ENCODE peak calls at places on chromosomes 7 and 10, in five cellular contexts. C, S, U, G and W are unnamed samples.

GRCh38 chr7:80392229-80393169 is 119.4 kb downstream of the GNAT3 start:
- DNase-seq in U (no peak), S (no peak), C (no peak), G (peak), W (peak)

GRCh38 chr10:5927306-5927705 is 37.3 kb downstream of the FBH1 start:
- DNase-seq in G (no peak), S (no peak), C (no peak), U (no peak), W (no peak)

GRCh38 chr10:28627102-28627501 is 50.2 kb upstream of the BAMBI start:
- DNase-seq in S (no peak), G (no peak), U (no peak), C (no peak), W (peak)

GRCh38 chr7:156614434-156615264 is 25.9 kb upstream of the RNF32 start:
- DNase-seq in G (no peak), C (no peak), S (no peak), U (no peak), W (peak)

GRCh38 chr10:80460399-80461207 is 6.5 kb downstream of the TSPAN14 start:
- DNase-seq in U (no peak), S (peak), G (no peak), C (peak), W (peak)

GRCh38 chr10:28914721-28915120 is 237.4 kb downstream of the BAMBI start:
- DNase-seq in S (no peak), G (no peak), C (no peak), U (no peak), W (no peak)

GRCh38 chr7:54841772-54842707 is 83.0 kb upstream of the SEC61G start:
- DNase-seq in S (no peak), C (peak), U (peak), G (no peak), W (peak)

GRCh38 chr7:70072220-70072619 is 473.9 kb downstream of the AUTS2 start:
- DNase-seq in G (no peak), U (no peak), S (no peak), C (no peak), W (peak)

GRCh38 chr10:133422223-133422820 is 2.1 kb downstream of the SPRN start:
- DNase-seq in S (no peak), C (no peak), U (no peak), G (no peak), W (peak)

GRCh38 chr10:48493083-48493871 is 111.6 kb downstream of the ARHGAP22 start:
- DNase-seq in S (no peak), G (peak), U (no peak), C (no peak), W (no peak)

GRCh38 chr7:152512711-152513110 is 76.9 kb upstream of the KMT2C start:
- DNase-seq in S (no peak), G (no peak), U (no peak), C (no peak), W (no peak)

GRCh38 chr10:28566458-28566857 is 33.5 kb downstream of the WAC start:
- DNase-seq in S (no peak), G (no peak), C (no peak), U (no peak), W (no peak)

GRCh38 chr10:84665883-84666463 is 337.6 kb downstream of the CCSER2 start:
- DNase-seq in S (no peak), G (no peak), C (no peak), U (peak), W (no peak)

GRCh38 chr7:86469680-86470295 is 173.9 kb upstream of the GRM3 start:
- DNase-seq in G (peak), S (peak), C (no peak), U (peak), W (peak)

GRCh38 chr7:19133390-19133789 is 11.8 kb downstream of the FERD3L start:
- DNase-seq in C (no peak), G (no peak), S (no peak), U (no peak), W (no peak)

GRCh38 chr10:12540341-12540781 is 191.0 kb downstream of the CAMK1D start:
- DNase-seq in S (no peak), U (no peak), G (no peak), C (no peak), W (peak)

GRCh38 chr7:47461161-47461560 is 120.8 kb downstream of the TNS3 start:
- DNase-seq in C (no peak), S (no peak), U (no peak), G (no peak), W (no peak)

GRCh38 chr10:104307576-104308438 is 30.5 kb downstream of the ITPRIP start:
- DNase-seq in S (no peak), U (no peak), G (no peak), C (peak), W (no peak)

GRCh38 chr10:71090330-71090729 is 122.0 kb upstream of the UNC5B start:
- DNase-seq in U (no peak), G (no peak), C (no peak), S (no peak), W (no peak)

GRCh38 chr10:100653957-100654834 is 91.2 kb upstream of the PAX2 start:
- DNase-seq in U (peak), S (no peak), C (no peak), G (no peak), W (peak)

GRCh38 chr7:127865466-127865865 is 165.8 kb downstream of the LRRC4 start:
- DNase-seq in S (no peak), C (no peak), G (no peak), U (no peak), W (peak)

GRCh38 chr10:132983250-132984007 is 41.1 kb upstream of the CFAP46 start:
- DNase-seq in U (no peak), C (no peak), G (no peak), S (no peak), W (peak)

GRCh38 chr7:85075864-85076263 is 111.0 kb downstream of the SEMA3D start:
- DNase-seq in C (no peak), S (no peak), U (no peak), G (no peak), W (peak)

GRCh38 chr10:120392671-120393079 is 64.4 kb upstream of the PLPP4 start:
- DNase-seq in U (no peak), S (no peak), G (no peak), C (no peak), W (no peak)

GRCh38 chr10:75097666-75098285 is 13.7 kb upstream of the SAMD8 start:
- DNase-seq in U (no peak), C (no peak), G (no peak), S (no peak), W (peak)

GRCh38 chr7:151637781-151638261 is 118.1 kb upstream of the RHEB start:
- DNase-seq in S (no peak), G (no peak), U (no peak), C (no peak), W (peak)